ENCODE peak calls at places on chromosomes 1 and 21, in six cellular contexts. One of them, this sample, is unnamed.

GRCh38 chr1:25361901-25362300 is 23.8 kb downstream of the TMEM50A start:
- DNase-seq in activated effector memory CD4-positive, alpha-beta T cell treated with anti-CD3 and anti-CD28 coated beads, Interleukin-2, amount 50 U/mL, for 16 hours: no peak
- DNase-seq in endothelial cell: no peak
- DNase-seq in fibroblast of gingiva: no peak
- DNase-seq in adrenal gland: no peak
- DNase-seq in SHP77: no peak
- DNase-seq in this sample: no peak

GRCh38 chr1:93471911-93472310 is 24.0 kb downstream of the FNBP1L start:
- DNase-seq in activated effector memory CD4-positive, alpha-beta T cell treated with anti-CD3 and anti-CD28 coated beads, Interleukin-2, amount 50 U/mL, for 16 hours: no peak
- DNase-seq in endothelial cell: no peak
- DNase-seq in fibroblast of gingiva: no peak
- DNase-seq in adrenal gland: peak
- DNase-seq in SHP77: no peak
- DNase-seq in this sample: no peak

GRCh38 chr1:53511323-53511932 is 52.2 kb downstream of the DMRTB1 start:
- DNase-seq in activated effector memory CD4-positive, alpha-beta T cell treated with anti-CD3 and anti-CD28 coated beads, Interleukin-2, amount 50 U/mL, for 16 hours: no peak
- DNase-seq in endothelial cell: no peak
- DNase-seq in fibroblast of gingiva: no peak
- DNase-seq in adrenal gland: no peak
- DNase-seq in SHP77: no peak
- DNase-seq in this sample: no peak

GRCh38 chr1:45499415-45499769 is 481 bp downstream of the CCDC163 start:
- DNase-seq in activated effector memory CD4-positive, alpha-beta T cell treated with anti-CD3 and anti-CD28 coated beads, Interleukin-2, amount 50 U/mL, for 16 hours: peak
- DNase-seq in endothelial cell: peak
- DNase-seq in fibroblast of gingiva: no peak
- DNase-seq in adrenal gland: no peak
- DNase-seq in SHP77: no peak
- DNase-seq in this sample: no peak

GRCh38 chr1:154835531-154836285 is 34.4 kb downstream of the KCNN3 start:
- DNase-seq in activated effector memory CD4-positive, alpha-beta T cell treated with anti-CD3 and anti-CD28 coated beads, Interleukin-2, amount 50 U/mL, for 16 hours: no peak
- DNase-seq in endothelial cell: no peak
- DNase-seq in fibroblast of gingiva: no peak
- DNase-seq in adrenal gland: no peak
- DNase-seq in SHP77: no peak
- DNase-seq in this sample: no peak

GRCh38 chr1:15218287-15219279 is 28.4 kb upstream of the FHAD1 start:
- DNase-seq in activated effector memory CD4-positive, alpha-beta T cell treated with anti-CD3 and anti-CD28 coated beads, Interleukin-2, amount 50 U/mL, for 16 hours: peak
- DNase-seq in endothelial cell: no peak
- DNase-seq in fibroblast of gingiva: no peak
- DNase-seq in adrenal gland: peak
- DNase-seq in SHP77: no peak
- DNase-seq in this sample: no peak

GRCh38 chr1:53083636-53084588 is 21.9 kb downstream of the PODN start:
- DNase-seq in activated effector memory CD4-positive, alpha-beta T cell treated with anti-CD3 and anti-CD28 coated beads, Interleukin-2, amount 50 U/mL, for 16 hours: no peak
- DNase-seq in endothelial cell: no peak
- DNase-seq in fibroblast of gingiva: no peak
- DNase-seq in adrenal gland: no peak
- DNase-seq in SHP77: no peak
- DNase-seq in this sample: no peak

GRCh38 chr1:8941906-8942305 is 3.8 kb upstream of the CA6 start:
- DNase-seq in activated effector memory CD4-positive, alpha-beta T cell treated with anti-CD3 and anti-CD28 coated beads, Interleukin-2, amount 50 U/mL, for 16 hours: no peak
- DNase-seq in endothelial cell: no peak
- DNase-seq in fibroblast of gingiva: peak
- DNase-seq in adrenal gland: no peak
- DNase-seq in SHP77: no peak
- DNase-seq in this sample: no peak

GRCh38 chr1:61244114-61244513 is 161.8 kb downstream of the NFIA start:
- DNase-seq in activated effector memory CD4-positive, alpha-beta T cell treated with anti-CD3 and anti-CD28 coated beads, Interleukin-2, amount 50 U/mL, for 16 hours: no peak
- DNase-seq in endothelial cell: no peak
- DNase-seq in fibroblast of gingiva: peak
- DNase-seq in adrenal gland: peak
- DNase-seq in SHP77: peak
- DNase-seq in this sample: no peak

GRCh38 chr1:94720091-94720793 is 99.9 kb upstream of the SLC44A3 start:
- DNase-seq in activated effector memory CD4-positive, alpha-beta T cell treated with anti-CD3 and anti-CD28 coated beads, Interleukin-2, amount 50 U/mL, for 16 hours: no peak
- DNase-seq in endothelial cell: no peak
- DNase-seq in fibroblast of gingiva: no peak
- DNase-seq in adrenal gland: no peak
- DNase-seq in SHP77: no peak
- DNase-seq in this sample: no peak

GRCh38 chr21:41373253-41373652 is 11.4 kb downstream of the MX2 start:
- DNase-seq in activated effector memory CD4-positive, alpha-beta T cell treated with anti-CD3 and anti-CD28 coated beads, Interleukin-2, amount 50 U/mL, for 16 hours: no peak
- DNase-seq in endothelial cell: no peak
- DNase-seq in fibroblast of gingiva: no peak
- DNase-seq in adrenal gland: no peak
- DNase-seq in SHP77: no peak
- DNase-seq in this sample: no peak

GRCh38 chr1:70290248-70290647 is 64.3 kb downstream of the ANKRD13C start:
- DNase-seq in activated effector memory CD4-positive, alpha-beta T cell treated with anti-CD3 and anti-CD28 coated beads, Interleukin-2, amount 50 U/mL, for 16 hours: no peak
- DNase-seq in endothelial cell: no peak
- DNase-seq in fibroblast of gingiva: peak
- DNase-seq in adrenal gland: no peak
- DNase-seq in SHP77: no peak
- DNase-seq in this sample: no peak

GRCh38 chr1:91889717-91890459 is 3.9 kb upstream of the TGFBR3 start:
- DNase-seq in activated effector memory CD4-positive, alpha-beta T cell treated with anti-CD3 and anti-CD28 coated beads, Interleukin-2, amount 50 U/mL, for 16 hours: no peak
- DNase-seq in endothelial cell: no peak
- DNase-seq in fibroblast of gingiva: no peak
- DNase-seq in adrenal gland: peak
- DNase-seq in SHP77: no peak
- DNase-seq in this sample: peak

GRCh38 chr1:184025242-184025675 is 12.3 kb downstream of the COLGALT2 start:
- DNase-seq in activated effector memory CD4-positive, alpha-beta T cell treated with anti-CD3 and anti-CD28 coated beads, Interleukin-2, amount 50 U/mL, for 16 hours: no peak
- DNase-seq in endothelial cell: no peak
- DNase-seq in fibroblast of gingiva: peak
- DNase-seq in adrenal gland: no peak
- DNase-seq in SHP77: no peak
- DNase-seq in this sample: no peak

GRCh38 chr1:47443530-47444316 is 5.9 kb downstream of the FOXD2 start:
- DNase-seq in activated effector memory CD4-positive, alpha-beta T cell treated with anti-CD3 and anti-CD28 coated beads, Interleukin-2, amount 50 U/mL, for 16 hours: no peak
- DNase-seq in endothelial cell: no peak
- DNase-seq in fibroblast of gingiva: no peak
- DNase-seq in adrenal gland: no peak
- DNase-seq in SHP77: no peak
- DNase-seq in this sample: no peak

GRCh38 chr1:195495720-195496635 is 1112.3 kb downstream of the KCNT2 start:
- DNase-seq in activated effector memory CD4-positive, alpha-beta T cell treated with anti-CD3 and anti-CD28 coated beads, Interleukin-2, amount 50 U/mL, for 16 hours: no peak
- DNase-seq in endothelial cell: no peak
- DNase-seq in fibroblast of gingiva: no peak
- DNase-seq in adrenal gland: no peak
- DNase-seq in SHP77: peak
- DNase-seq in this sample: no peak

GRCh38 chr1:175927944-175928343 is 184.5 kb upstream of the TNR start:
- DNase-seq in activated effector memory CD4-positive, alpha-beta T cell treated with anti-CD3 and anti-CD28 coated beads, Interleukin-2, amount 50 U/mL, for 16 hours: no peak
- DNase-seq in endothelial cell: no peak
- DNase-seq in fibroblast of gingiva: no peak
- DNase-seq in adrenal gland: no peak
- DNase-seq in SHP77: no peak
- DNase-seq in this sample: no peak